ENCODE peak calls at places on chromosomes 11 and 22, in six cellular contexts. One of them, this sample, is unnamed.

GRCh38 chr22:20650294-20651207 is 123.4 kb upstream of the SERPIND1 start:
- DNase-seq in endothelial cell of umbilical vein: no peak
- DNase-seq in K562: no peak
- DNase-seq in A549: no peak
- DNase-seq in GM12878: no peak
- DNase-seq in HepG2: no peak
- DNase-seq in this sample: no peak

GRCh38 chr22:41106122-41106968 is 14.0 kb downstream of the EP300 start:
- DNase-seq in A549: peak
- DNase-seq in endothelial cell of umbilical vein: no peak
- DNase-seq in K562: no peak
- DNase-seq in HepG2: peak
- DNase-seq in GM12878: no peak
- DNase-seq in this sample: peak

GRCh38 chr11:66728760-66729385 is at the start of gene SPTBN2:
- DNase-seq in K562: peak
- DNase-seq in GM12878: no peak
- DNase-seq in endothelial cell of umbilical vein: no peak
- DNase-seq in A549: no peak
- DNase-seq in HepG2: no peak
- DNase-seq in this sample: no peak

GRCh38 chr22:19705181-19705934 is 8.9 kb upstream of the SEPTIN5 start:
- DNase-seq in GM12878: no peak
- DNase-seq in HepG2: no peak
- DNase-seq in endothelial cell of umbilical vein: no peak
- DNase-seq in K562: peak
- DNase-seq in A549: no peak
- DNase-seq in this sample: no peak

GRCh38 chr11:3021125-3021524 is 29.0 kb upstream of the NAP1L4 start:
- DNase-seq in A549: peak
- DNase-seq in K562: peak
- DNase-seq in HepG2: peak
- DNase-seq in endothelial cell of umbilical vein: peak
- DNase-seq in GM12878: no peak
- DNase-seq in this sample: peak

GRCh38 chr22:49257551-49257951 is 570.1 kb downstream of the BRD1 start:
- DNase-seq in K562: no peak
- DNase-seq in GM12878: no peak
- DNase-seq in endothelial cell of umbilical vein: no peak
- DNase-seq in HepG2: no peak
- DNase-seq in A549: no peak
- DNase-seq in this sample: no peak

GRCh38 chr22:36985490-36985889 is 33.8 kb downstream of the TST start:
- DNase-seq in A549: no peak
- DNase-seq in GM12878: no peak
- DNase-seq in HepG2: no peak
- DNase-seq in endothelial cell of umbilical vein: no peak
- DNase-seq in K562: no peak
- DNase-seq in this sample: no peak

GRCh38 chr22:42856179-42856864 is 751 bp downstream of the ARFGAP3 start:
- DNase-seq in A549: no peak
- DNase-seq in GM12878: no peak
- DNase-seq in endothelial cell of umbilical vein: peak
- DNase-seq in K562: peak
- DNase-seq in HepG2: peak
- DNase-seq in this sample: peak

GRCh38 chr11:85809191-85809590 is 1.8 kb downstream of the SYTL2 start:
- DNase-seq in HepG2: no peak
- DNase-seq in A549: no peak
- DNase-seq in endothelial cell of umbilical vein: no peak
- DNase-seq in K562: peak
- DNase-seq in GM12878: no peak
- DNase-seq in this sample: no peak

GRCh38 chr11:62560566-62561103 is 13.1 kb downstream of the EEF1G start:
- DNase-seq in HepG2: peak
- DNase-seq in A549: peak
- DNase-seq in GM12878: no peak
- DNase-seq in endothelial cell of umbilical vein: peak
- DNase-seq in K562: peak
- DNase-seq in this sample: peak

GRCh38 chr22:23094695-23095466 is 24.6 kb downstream of the GNAZ start:
- DNase-seq in HepG2: no peak
- DNase-seq in endothelial cell of umbilical vein: no peak
- DNase-seq in GM12878: no peak
- DNase-seq in A549: no peak
- DNase-seq in K562: no peak
- DNase-seq in this sample: no peak

GRCh38 chr11:44301856-44302231 is 8.1 kb downstream of the ALX4 start:
- DNase-seq in HepG2: no peak
- DNase-seq in endothelial cell of umbilical vein: no peak
- DNase-seq in A549: peak
- DNase-seq in GM12878: no peak
- DNase-seq in K562: peak
- DNase-seq in this sample: peak

GRCh38 chr11:94968334-94968958 is 4.9 kb downstream of the CWC15 start:
- DNase-seq in A549: peak
- DNase-seq in endothelial cell of umbilical vein: peak
- DNase-seq in HepG2: peak
- DNase-seq in GM12878: no peak
- DNase-seq in K562: no peak
- DNase-seq in this sample: peak

GRCh38 chr11:26331911-26332571 is at the start of gene ANO3:
- DNase-seq in HepG2: peak
- DNase-seq in endothelial cell of umbilical vein: peak
- DNase-seq in A549: peak
- DNase-seq in K562: peak
- DNase-seq in GM12878: no peak
- DNase-seq in this sample: no peak

GRCh38 chr11:11444027-11444799 is 91.2 kb upstream of the CSNK2A3 start:
- DNase-seq in K562: no peak
- DNase-seq in endothelial cell of umbilical vein: no peak
- DNase-seq in HepG2: no peak
- DNase-seq in A549: no peak
- DNase-seq in GM12878: no peak
- DNase-seq in this sample: no peak

GRCh38 chr11:61149624-61150615 is 11.3 kb downstream of the VPS37C start:
- DNase-seq in K562: peak
- DNase-seq in endothelial cell of umbilical vein: peak
- DNase-seq in A549: no peak
- DNase-seq in HepG2: peak
- DNase-seq in GM12878: no peak
- DNase-seq in this sample: no peak

GRCh38 chr11:61152816-61153592 is 8.2 kb downstream of the VPS37C start:
- DNase-seq in A549: no peak
- DNase-seq in HepG2: no peak
- DNase-seq in K562: peak
- DNase-seq in GM12878: no peak
- DNase-seq in endothelial cell of umbilical vein: peak
- DNase-seq in this sample: no peak

GRCh38 chr11:61153593-61154090 is 7.6 kb downstream of the VPS37C start:
- DNase-seq in endothelial cell of umbilical vein: peak
- DNase-seq in K562: no peak
- DNase-seq in GM12878: no peak
- DNase-seq in HepG2: no peak
- DNase-seq in A549: no peak
- DNase-seq in this sample: no peak

GRCh38 chr11:61150656-61151544 is 10.3 kb downstream of the VPS37C start:
- DNase-seq in endothelial cell of umbilical vein: no peak
- DNase-seq in GM12878: no peak
- DNase-seq in K562: no peak
- DNase-seq in HepG2: no peak
- DNase-seq in A549: no peak
- DNase-seq in this sample: no peak

DNA sequence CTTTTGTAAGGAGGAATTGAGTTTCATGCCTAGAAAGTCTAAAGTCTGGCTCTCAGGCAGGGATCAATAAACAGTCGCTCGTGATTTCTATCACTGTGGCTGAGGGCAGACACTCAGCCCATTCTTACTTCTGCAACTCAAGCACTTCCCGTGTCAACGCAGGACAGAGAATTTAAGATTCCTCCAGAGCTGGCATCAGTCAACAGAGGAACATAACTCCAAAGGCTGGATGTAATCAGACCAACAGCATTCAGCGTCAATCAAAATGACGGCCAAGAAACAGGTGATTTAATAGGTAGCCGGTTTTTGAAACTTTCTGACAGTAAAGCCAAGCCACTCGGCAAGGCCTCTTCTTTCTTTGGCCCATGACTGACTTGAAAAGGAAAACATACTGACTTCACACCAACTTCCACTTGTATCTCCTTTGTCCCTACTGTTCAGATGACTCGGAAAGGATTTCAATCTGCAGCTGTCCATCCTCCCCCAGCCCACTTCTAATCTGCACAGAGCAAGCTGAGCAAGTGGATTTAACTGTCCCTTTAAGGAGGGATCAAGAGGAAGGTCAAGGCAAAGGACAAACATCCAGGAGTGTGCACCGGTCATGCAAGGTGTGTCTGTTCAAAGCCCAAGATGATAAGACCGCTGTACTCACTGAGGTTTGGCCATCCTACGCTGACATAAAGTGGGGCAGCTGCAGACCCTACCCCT is 9.5 kb downstream of the VPS37C start:
- DNase-seq in GM12878: no peak
- DNase-seq in K562: peak
- DNase-seq in endothelial cell of umbilical vein: no peak
- DNase-seq in HepG2: no peak
- DNase-seq in A549: no peak
- DNase-seq in this sample: no peak
- TF ChIP-seq MYC in GM12878: no peak
- TF ChIP-seq MYC in K562: no peak
- TF ChIP-seq MYC in endothelial cell of umbilical vein: no peak
- TF ChIP-seq MYC in HepG2: no peak
- TF ChIP-seq MYC in A549: no peak
- TF ChIP-seq MYC in this sample: no peak

DNA sequence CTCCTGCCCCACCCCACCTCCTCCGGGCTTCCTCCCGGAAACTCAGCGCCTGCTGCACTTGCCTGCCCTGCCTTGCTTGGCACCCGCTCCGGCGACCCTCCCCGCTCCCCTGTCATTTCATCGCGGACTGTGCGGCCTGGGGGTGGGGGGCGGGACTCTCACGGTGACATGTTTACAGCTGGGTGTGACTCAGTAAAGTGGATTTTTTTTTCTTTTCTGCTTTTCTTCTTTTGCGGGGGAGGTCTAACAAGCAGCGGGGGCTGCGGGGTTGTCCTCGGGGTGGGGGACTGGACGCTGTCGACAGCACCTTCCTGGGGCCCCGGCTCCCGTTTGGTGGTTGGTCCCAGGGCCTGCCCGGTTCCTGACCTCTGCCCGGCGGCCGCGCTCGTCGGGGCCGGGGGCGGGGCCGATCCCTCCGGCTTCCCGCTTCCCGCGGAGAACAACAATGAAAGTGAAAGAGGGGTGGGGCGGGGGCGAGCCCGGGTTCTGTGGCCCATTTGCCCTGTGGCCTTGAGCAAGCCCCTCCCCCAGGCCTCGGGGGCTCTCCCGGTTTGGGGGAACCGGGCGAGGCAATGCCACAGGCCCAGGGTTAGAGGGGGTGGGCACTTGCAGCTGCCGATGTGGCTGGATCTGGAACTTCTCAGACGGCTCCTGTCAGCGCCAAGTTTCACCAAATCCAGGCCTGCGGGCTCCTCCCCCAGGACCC is 976 bp upstream of the MDK start:
- DNase-seq in endothelial cell of umbilical vein: peak
- DNase-seq in GM12878: no peak
- DNase-seq in HepG2: peak
- DNase-seq in K562: peak
- DNase-seq in A549: no peak
- DNase-seq in this sample: peak
- TF ChIP-seq MYC in endothelial cell of umbilical vein: no peak
- TF ChIP-seq MYC in GM12878: no peak
- TF ChIP-seq MYC in HepG2: peak
- TF ChIP-seq MYC in K562: no peak
- TF ChIP-seq MYC in A549: no peak
- TF ChIP-seq MYC in this sample: no peak

DNA sequence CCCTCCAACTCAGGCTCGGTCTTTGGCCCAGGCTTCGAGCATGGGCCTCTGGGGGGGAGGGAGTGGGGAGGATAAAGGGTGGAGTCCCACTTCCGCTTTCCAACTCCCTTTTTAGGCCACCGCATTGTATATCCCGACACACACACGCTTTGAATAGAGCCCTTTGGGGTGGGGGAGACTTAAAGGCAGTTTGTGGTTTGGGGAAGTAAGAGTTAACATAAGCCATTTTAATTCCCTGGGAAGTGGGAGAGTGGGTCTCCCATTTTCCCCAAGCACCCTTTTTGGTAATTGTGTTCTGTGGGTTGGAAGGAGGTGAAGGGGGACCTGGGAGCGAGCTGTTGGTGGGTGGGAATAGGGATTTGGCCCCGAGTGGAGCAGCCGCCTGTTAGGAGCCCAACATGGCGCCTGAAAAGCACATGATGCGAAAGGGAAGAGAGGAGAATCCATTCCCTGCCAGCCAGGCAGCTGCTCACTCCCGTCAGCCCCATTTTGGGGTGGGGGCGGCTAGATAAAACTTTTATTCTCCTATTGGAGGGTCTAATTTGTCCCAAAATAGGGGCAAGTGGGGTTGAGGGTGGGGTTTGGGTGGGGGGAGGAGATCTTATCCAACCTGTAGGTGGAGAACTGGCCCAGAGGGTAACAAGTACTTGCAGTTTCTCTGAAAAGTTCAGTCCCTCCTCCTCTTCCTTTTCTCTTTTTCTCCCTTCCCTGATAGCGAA is 983 bp downstream of the PCF11 start:
- DNase-seq in A549: peak
- DNase-seq in HepG2: peak
- DNase-seq in K562: peak
- DNase-seq in endothelial cell of umbilical vein: peak
- DNase-seq in GM12878: no peak
- DNase-seq in this sample: peak
- TF ChIP-seq MYC in A549: peak
- TF ChIP-seq MYC in HepG2: peak
- TF ChIP-seq MYC in K562: peak
- TF ChIP-seq MYC in endothelial cell of umbilical vein: no peak
- TF ChIP-seq MYC in GM12878: no peak
- TF ChIP-seq MYC in this sample: peak

GRCh38 chr11:58632510-58632909 is 10.0 kb downstream of the CNTF start:
- DNase-seq in K562: no peak
- DNase-seq in GM12878: no peak
- DNase-seq in A549: no peak
- DNase-seq in HepG2: no peak
- DNase-seq in endothelial cell of umbilical vein: no peak
- DNase-seq in this sample: no peak
- TF ChIP-seq MYC in K562: no peak
- TF ChIP-seq MYC in GM12878: no peak
- TF ChIP-seq MYC in A549: no peak
- TF ChIP-seq MYC in HepG2: no peak
- TF ChIP-seq MYC in endothelial cell of umbilical vein: no peak
- TF ChIP-seq MYC in this sample: no peak